ENCODE peak calls at places on chromosomes 3 and 15, in six cellular contexts. One of them, this sample, is unnamed. For H3K9me3, the result is how much of the 10 kb centered on the place peaks cover.

GRCh38 chr15:72182673-72183072 is 14.9 kb downstream of the GRAMD2A start:
- DNase-seq in cardiac muscle cell: peak
- DNase-seq in endodermal cell: peak
- DNase-seq in upper lobe of left lung: peak
- DNase-seq in RWPE2: peak
- DNase-seq in CD8-positive, alpha-beta memory T cell: no peak
- DNase-seq in this sample: no peak

GRCh38 chr3:35675206-35675605 is 35.9 kb downstream of the ARPP21 start:
- DNase-seq in cardiac muscle cell: no peak
- DNase-seq in endodermal cell: no peak
- DNase-seq in upper lobe of left lung: no peak
- DNase-seq in RWPE2: no peak
- DNase-seq in CD8-positive, alpha-beta memory T cell: no peak
- DNase-seq in this sample: no peak

GRCh38 chr15:36401586-36401966 is 177.8 kb upstream of the CDIN1 start:
- DNase-seq in cardiac muscle cell: peak
- DNase-seq in endodermal cell: no peak
- DNase-seq in upper lobe of left lung: no peak
- DNase-seq in RWPE2: no peak
- DNase-seq in CD8-positive, alpha-beta memory T cell: no peak
- DNase-seq in this sample: no peak

GRCh38 chr15:87322845-87323244 is 933.7 kb downstream of the NTRK3 start:
- DNase-seq in cardiac muscle cell: no peak
- DNase-seq in endodermal cell: no peak
- DNase-seq in upper lobe of left lung: no peak
- DNase-seq in RWPE2: no peak
- DNase-seq in CD8-positive, alpha-beta memory T cell: no peak
- DNase-seq in this sample: no peak

GRCh38 chr3:37863552-37863865 is 1.8 kb downstream of the CTDSPL start:
- DNase-seq in cardiac muscle cell: no peak
- DNase-seq in endodermal cell: no peak
- DNase-seq in upper lobe of left lung: no peak
- DNase-seq in RWPE2: no peak
- DNase-seq in CD8-positive, alpha-beta memory T cell: no peak
- DNase-seq in this sample: no peak

GRCh38 chr3:107372506-107372905 is 4.7 kb upstream of the CCDC54 start:
- DNase-seq in cardiac muscle cell: no peak
- DNase-seq in endodermal cell: no peak
- DNase-seq in upper lobe of left lung: no peak
- DNase-seq in RWPE2: no peak
- DNase-seq in CD8-positive, alpha-beta memory T cell: no peak
- DNase-seq in this sample: no peak

GRCh38 chr15:89768071-89768500 is 8.0 kb upstream of the MESP2 start:
- DNase-seq in cardiac muscle cell: peak
- DNase-seq in endodermal cell: no peak
- DNase-seq in upper lobe of left lung: no peak
- DNase-seq in RWPE2: no peak
- DNase-seq in CD8-positive, alpha-beta memory T cell: no peak
- DNase-seq in this sample: no peak

GRCh38 chr3:10483364-10483675 is 22.1 kb downstream of the ATP2B2 start:
- DNase-seq in cardiac muscle cell: no peak
- DNase-seq in endodermal cell: no peak
- DNase-seq in upper lobe of left lung: no peak
- DNase-seq in RWPE2: no peak
- DNase-seq in CD8-positive, alpha-beta memory T cell: no peak
- DNase-seq in this sample: no peak

GRCh38 chr3:112087746-112088145 is 1.6 kb downstream of the C3orf52 start:
- DNase-seq in cardiac muscle cell: no peak
- DNase-seq in endodermal cell: no peak
- DNase-seq in upper lobe of left lung: no peak
- DNase-seq in RWPE2: no peak
- DNase-seq in CD8-positive, alpha-beta memory T cell: no peak
- DNase-seq in this sample: no peak

GRCh38 chr3:113698891-113699465 is 2.5 kb upstream of the USF3 start:
- DNase-seq in cardiac muscle cell: peak
- DNase-seq in endodermal cell: peak
- DNase-seq in upper lobe of left lung: peak
- DNase-seq in RWPE2: no peak
- DNase-seq in CD8-positive, alpha-beta memory T cell: no peak
- DNase-seq in this sample: no peak

GRCh38 chr3:43030162-43030935 is 51.2 kb downstream of the GASK1A start:
- DNase-seq in cardiac muscle cell: no peak
- DNase-seq in endodermal cell: peak
- DNase-seq in upper lobe of left lung: no peak
- DNase-seq in RWPE2: no peak
- DNase-seq in CD8-positive, alpha-beta memory T cell: no peak
- DNase-seq in this sample: no peak

GRCh38 chr3:115401891-115402501 is 221.3 kb upstream of the GAP43 start:
- DNase-seq in cardiac muscle cell: peak
- DNase-seq in endodermal cell: no peak
- DNase-seq in upper lobe of left lung: no peak
- DNase-seq in RWPE2: no peak
- DNase-seq in CD8-positive, alpha-beta memory T cell: no peak
- DNase-seq in this sample: no peak

GRCh38 chr15:52019394-52020252 is 604 bp downstream of the MAPK6 start:
- DNase-seq in cardiac muscle cell: peak
- DNase-seq in endodermal cell: peak
- DNase-seq in upper lobe of left lung: peak
- DNase-seq in RWPE2: peak
- DNase-seq in CD8-positive, alpha-beta memory T cell: peak
- DNase-seq in this sample: peak

GRCh38 chr3:80190051-80190450 is 422.3 kb upstream of the ROBO1 start:
- DNase-seq in cardiac muscle cell: peak
- DNase-seq in endodermal cell: no peak
- DNase-seq in upper lobe of left lung: no peak
- DNase-seq in RWPE2: peak
- DNase-seq in CD8-positive, alpha-beta memory T cell: no peak
- DNase-seq in this sample: no peak

GRCh38 chr15:87846746-87847145 is 409.8 kb downstream of the NTRK3 start:
- DNase-seq in cardiac muscle cell: peak
- DNase-seq in endodermal cell: no peak
- DNase-seq in upper lobe of left lung: no peak
- DNase-seq in RWPE2: no peak
- DNase-seq in CD8-positive, alpha-beta memory T cell: no peak
- DNase-seq in this sample: no peak

GRCh38 chr3:178500631-178501030 is 35.6 kb upstream of the KCNMB2 start:
- DNase-seq in cardiac muscle cell: no peak
- DNase-seq in endodermal cell: no peak
- DNase-seq in upper lobe of left lung: no peak
- DNase-seq in RWPE2: no peak
- DNase-seq in CD8-positive, alpha-beta memory T cell: no peak
- DNase-seq in this sample: no peak

GRCh38 chr15:92839696-92840095 is 60.4 kb upstream of the CHD2 start:
- DNase-seq in cardiac muscle cell: no peak
- DNase-seq in endodermal cell: no peak
- DNase-seq in upper lobe of left lung: peak
- DNase-seq in RWPE2: no peak
- DNase-seq in CD8-positive, alpha-beta memory T cell: no peak
- DNase-seq in this sample: no peak

GRCh38 chr3:194870394-194871110 is 184.9 kb downstream of the FAM43A start:
- DNase-seq in cardiac muscle cell: peak
- DNase-seq in endodermal cell: no peak
- DNase-seq in upper lobe of left lung: no peak
- DNase-seq in RWPE2: peak
- DNase-seq in CD8-positive, alpha-beta memory T cell: no peak
- DNase-seq in this sample: no peak

GRCh38 chr3:72413228-72413627 is 435.0 kb downstream of the SHQ1 start:
- DNase-seq in cardiac muscle cell: peak
- DNase-seq in endodermal cell: no peak
- DNase-seq in upper lobe of left lung: no peak
- DNase-seq in RWPE2: no peak
- DNase-seq in CD8-positive, alpha-beta memory T cell: no peak
- DNase-seq in this sample: no peak

GRCh38 chr15:25240461-25241021 is 198.3 kb downstream of the UBE3A start:
- DNase-seq in cardiac muscle cell: no peak
- DNase-seq in endodermal cell: no peak
- DNase-seq in upper lobe of left lung: peak
- DNase-seq in RWPE2: peak
- DNase-seq in CD8-positive, alpha-beta memory T cell: peak
- DNase-seq in this sample: peak
- H3K9me3 ChIP-seq in cardiac muscle cell: under half
- H3K9me3 ChIP-seq in endodermal cell: under half
- H3K9me3 ChIP-seq in upper lobe of left lung: under half
- H3K9me3 ChIP-seq in RWPE2: half or more
- H3K9me3 ChIP-seq in CD8-positive, alpha-beta memory T cell: under half
- H3K9me3 ChIP-seq in this sample: under half

GRCh38 chr3:174317005-174317404 is 542.1 kb upstream of the NAALADL2 start:
- DNase-seq in cardiac muscle cell: no peak
- DNase-seq in endodermal cell: no peak
- DNase-seq in upper lobe of left lung: no peak
- DNase-seq in RWPE2: no peak
- DNase-seq in CD8-positive, alpha-beta memory T cell: no peak
- DNase-seq in this sample: no peak
- H3K9me3 ChIP-seq in cardiac muscle cell: under half
- H3K9me3 ChIP-seq in endodermal cell: under half
- H3K9me3 ChIP-seq in upper lobe of left lung: under half
- H3K9me3 ChIP-seq in RWPE2: under half
- H3K9me3 ChIP-seq in CD8-positive, alpha-beta memory T cell: under half
- H3K9me3 ChIP-seq in this sample: under half

GRCh38 chr3:58690490-58690889 is 23.9 kb upstream of the FAM3D start:
- DNase-seq in cardiac muscle cell: no peak
- DNase-seq in endodermal cell: no peak
- DNase-seq in upper lobe of left lung: no peak
- DNase-seq in RWPE2: no peak
- DNase-seq in CD8-positive, alpha-beta memory T cell: no peak
- DNase-seq in this sample: no peak
- H3K9me3 ChIP-seq in cardiac muscle cell: under half
- H3K9me3 ChIP-seq in endodermal cell: half or more
- H3K9me3 ChIP-seq in upper lobe of left lung: under half
- H3K9me3 ChIP-seq in RWPE2: under half
- H3K9me3 ChIP-seq in CD8-positive, alpha-beta memory T cell: under half
- H3K9me3 ChIP-seq in this sample: under half

DNA sequence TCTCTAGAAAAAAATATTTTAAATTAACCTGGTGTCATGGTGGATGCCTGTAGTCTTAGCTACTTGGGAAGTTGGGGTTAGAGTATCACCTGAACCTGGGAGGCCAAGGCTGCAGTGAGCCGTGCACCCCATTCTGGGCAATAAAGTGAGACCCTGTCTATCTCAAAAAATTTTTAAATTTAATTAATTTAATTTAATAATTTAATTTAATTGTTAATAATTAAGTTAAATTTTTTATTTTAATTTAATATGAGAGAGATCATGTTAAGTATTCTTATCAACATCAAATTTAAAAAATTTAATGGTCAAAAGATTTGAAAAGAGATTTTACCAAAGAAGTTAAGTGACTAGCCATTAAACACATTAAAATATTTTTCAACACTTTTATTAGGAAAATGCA is 40.8 kb upstream of the FOXB1 start:
- DNase-seq in cardiac muscle cell: no peak
- DNase-seq in endodermal cell: no peak
- DNase-seq in upper lobe of left lung: no peak
- DNase-seq in RWPE2: no peak
- DNase-seq in CD8-positive, alpha-beta memory T cell: no peak
- DNase-seq in this sample: no peak
- H3K9me3 ChIP-seq in cardiac muscle cell: under half
- H3K9me3 ChIP-seq in endodermal cell: under half
- H3K9me3 ChIP-seq in upper lobe of left lung: under half
- H3K9me3 ChIP-seq in RWPE2: under half
- H3K9me3 ChIP-seq in CD8-positive, alpha-beta memory T cell: under half
- H3K9me3 ChIP-seq in this sample: under half

GRCh38 chr3:75737831-75738493 is 47.4 kb downstream of the ZNF717 start:
- DNase-seq in cardiac muscle cell: peak
- DNase-seq in endodermal cell: no peak
- DNase-seq in upper lobe of left lung: no peak
- DNase-seq in RWPE2: no peak
- DNase-seq in CD8-positive, alpha-beta memory T cell: no peak
- DNase-seq in this sample: no peak
- H3K9me3 ChIP-seq in cardiac muscle cell: under half
- H3K9me3 ChIP-seq in endodermal cell: half or more
- H3K9me3 ChIP-seq in upper lobe of left lung: half or more
- H3K9me3 ChIP-seq in RWPE2: under half
- H3K9me3 ChIP-seq in CD8-positive, alpha-beta memory T cell: half or more
- H3K9me3 ChIP-seq in this sample: half or more

DNA sequence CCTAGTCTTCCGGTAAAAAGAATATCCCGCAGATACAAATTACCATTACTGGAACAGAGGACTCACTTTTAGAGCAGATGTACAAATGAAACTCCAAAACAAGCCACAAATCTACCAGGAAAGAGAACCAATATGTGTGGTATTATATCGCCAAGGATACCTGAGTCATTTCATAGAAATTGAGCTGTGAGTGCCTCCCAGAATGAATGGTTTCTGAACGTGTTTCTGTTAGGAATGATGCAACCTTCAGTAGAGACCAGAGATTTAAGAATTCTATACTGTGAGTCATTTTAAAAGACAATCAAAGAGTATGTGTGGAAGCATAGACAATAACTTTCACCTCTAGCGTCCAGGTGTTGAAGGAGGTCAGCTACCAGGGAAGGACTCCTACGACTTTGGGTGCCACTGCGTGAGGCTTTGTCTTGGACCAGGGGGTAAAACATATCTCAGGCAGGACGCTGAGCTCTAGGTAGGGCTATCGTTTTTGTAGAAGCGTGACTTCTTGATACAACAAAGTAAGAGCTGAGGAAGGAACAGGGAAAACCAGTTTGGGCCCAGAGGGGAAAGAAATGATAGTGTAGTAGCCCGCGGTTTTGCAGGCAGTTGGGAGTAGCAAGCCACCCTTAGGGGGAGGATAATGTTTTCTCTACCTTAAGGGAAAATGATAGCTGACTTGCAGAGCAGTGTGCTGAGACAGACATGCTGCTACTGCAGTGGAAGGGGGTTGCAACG is 210.5 kb downstream of the TP63 start:
- DNase-seq in cardiac muscle cell: no peak
- DNase-seq in endodermal cell: no peak
- DNase-seq in upper lobe of left lung: no peak
- DNase-seq in RWPE2: no peak
- DNase-seq in CD8-positive, alpha-beta memory T cell: no peak
- DNase-seq in this sample: no peak
- H3K9me3 ChIP-seq in cardiac muscle cell: under half
- H3K9me3 ChIP-seq in endodermal cell: under half
- H3K9me3 ChIP-seq in upper lobe of left lung: under half
- H3K9me3 ChIP-seq in RWPE2: under half
- H3K9me3 ChIP-seq in CD8-positive, alpha-beta memory T cell: under half
- H3K9me3 ChIP-seq in this sample: under half

This sample was measured in T-helper 17 cell.